ENCODE peak calls at places on chromosomes 5 and 9, in seven cellular contexts. One of them, this sample, is unnamed.

GRCh38 chr5:32612134-32612888 is 27.0 kb downstream of the SUB1 start:
- DNase-seq in activated CD8-positive, alpha-beta memory T cell treated with anti-CD3 and anti-CD28 coated beads for 4 hours: no peak
- DNase-seq in Right ventricle myocardium inferior: no peak
- DNase-seq in amniotic stem cell: no peak
- DNase-seq in NCI-H2081: peak
- DNase-seq in psoas muscle: no peak
- DNase-seq in adipocyte: no peak
- DNase-seq in this sample: no peak

GRCh38 chr9:132531187-132531586 is 51.2 kb upstream of the BARHL1 start:
- DNase-seq in activated CD8-positive, alpha-beta memory T cell treated with anti-CD3 and anti-CD28 coated beads for 4 hours: no peak
- DNase-seq in Right ventricle myocardium inferior: no peak
- DNase-seq in amniotic stem cell: no peak
- DNase-seq in NCI-H2081: peak
- DNase-seq in psoas muscle: no peak
- DNase-seq in adipocyte: no peak
- DNase-seq in this sample: no peak

GRCh38 chr5:164052536-164053090 is 547.2 kb downstream of the MAT2B start:
- DNase-seq in activated CD8-positive, alpha-beta memory T cell treated with anti-CD3 and anti-CD28 coated beads for 4 hours: no peak
- DNase-seq in Right ventricle myocardium inferior: no peak
- DNase-seq in amniotic stem cell: no peak
- DNase-seq in NCI-H2081: no peak
- DNase-seq in psoas muscle: no peak
- DNase-seq in adipocyte: peak
- DNase-seq in this sample: no peak

GRCh38 chr5:148382961-148383360 is 797 bp upstream of the FBXO38 start:
- DNase-seq in activated CD8-positive, alpha-beta memory T cell treated with anti-CD3 and anti-CD28 coated beads for 4 hours: no peak
- DNase-seq in Right ventricle myocardium inferior: no peak
- DNase-seq in amniotic stem cell: no peak
- DNase-seq in NCI-H2081: no peak
- DNase-seq in psoas muscle: no peak
- DNase-seq in adipocyte: peak
- DNase-seq in this sample: no peak

GRCh38 chr9:22240619-22241018 is 206.0 kb upstream of the DMRTA1 start:
- DNase-seq in activated CD8-positive, alpha-beta memory T cell treated with anti-CD3 and anti-CD28 coated beads for 4 hours: no peak
- DNase-seq in Right ventricle myocardium inferior: no peak
- DNase-seq in amniotic stem cell: no peak
- DNase-seq in NCI-H2081: no peak
- DNase-seq in psoas muscle: no peak
- DNase-seq in adipocyte: peak
- DNase-seq in this sample: no peak

GRCh38 chr9:19233344-19233743 is 2.9 kb downstream of the DENND4C start:
- DNase-seq in activated CD8-positive, alpha-beta memory T cell treated with anti-CD3 and anti-CD28 coated beads for 4 hours: no peak
- DNase-seq in Right ventricle myocardium inferior: no peak
- DNase-seq in amniotic stem cell: no peak
- DNase-seq in NCI-H2081: no peak
- DNase-seq in psoas muscle: no peak
- DNase-seq in adipocyte: no peak
- DNase-seq in this sample: no peak

GRCh38 chr9:738209-738915 is 103.1 kb upstream of the DMRT1 start:
- DNase-seq in activated CD8-positive, alpha-beta memory T cell treated with anti-CD3 and anti-CD28 coated beads for 4 hours: no peak
- DNase-seq in Right ventricle myocardium inferior: no peak
- DNase-seq in amniotic stem cell: peak
- DNase-seq in NCI-H2081: no peak
- DNase-seq in psoas muscle: peak
- DNase-seq in adipocyte: peak
- DNase-seq in this sample: no peak

GRCh38 chr9:32671333-32671732 is 35.9 kb upstream of the TAF1L start:
- DNase-seq in activated CD8-positive, alpha-beta memory T cell treated with anti-CD3 and anti-CD28 coated beads for 4 hours: no peak
- DNase-seq in Right ventricle myocardium inferior: no peak
- DNase-seq in amniotic stem cell: no peak
- DNase-seq in NCI-H2081: no peak
- DNase-seq in psoas muscle: no peak
- DNase-seq in adipocyte: no peak
- DNase-seq in this sample: no peak

GRCh38 chr9:92754091-92754740 is 10.4 kb downstream of the BICD2 start:
- DNase-seq in activated CD8-positive, alpha-beta memory T cell treated with anti-CD3 and anti-CD28 coated beads for 4 hours: no peak
- DNase-seq in Right ventricle myocardium inferior: no peak
- DNase-seq in amniotic stem cell: no peak
- DNase-seq in NCI-H2081: no peak
- DNase-seq in psoas muscle: no peak
- DNase-seq in adipocyte: no peak
- DNase-seq in this sample: no peak